ENCODE peak calls at places on chromosomes 16 and 17, in four cellular contexts. One of them, this sample, is unnamed.

GRCh38 chr16:17177242-17177967 is 293.4 kb downstream of the XYLT1 start:
- DNase-seq in GM23248: peak
- DNase-seq in SK-N-SH: no peak
- DNase-seq in MM.1S: no peak
- DNase-seq in this sample: no peak

GRCh38 chr17:31416503-31416923 is 25.0 kb downstream of the RAB11FIP4 start:
- DNase-seq in SK-N-SH: no peak
- DNase-seq in GM23248: no peak
- DNase-seq in MM.1S: no peak
- DNase-seq in this sample: no peak

GRCh38 chr16:20385844-20386832 is 18.4 kb downstream of the PDILT start:
- DNase-seq in MM.1S: peak
- DNase-seq in GM23248: peak
- DNase-seq in SK-N-SH: peak
- DNase-seq in this sample: peak

GRCh38 chr17:45332989-45333701 is 16.3 kb upstream of the MAP3K14 start:
- DNase-seq in SK-N-SH: no peak
- DNase-seq in GM23248: peak
- DNase-seq in MM.1S: no peak
- DNase-seq in this sample: peak

GRCh38 chr16:89656435-89657121 is 930 bp downstream of the CHMP1A start:
- DNase-seq in MM.1S: no peak
- DNase-seq in SK-N-SH: no peak
- DNase-seq in GM23248: no peak
- DNase-seq in this sample: no peak

GRCh38 chr17:27414686-27415085 is 41.6 kb upstream of the KSR1 start:
- DNase-seq in MM.1S: no peak
- DNase-seq in SK-N-SH: no peak
- DNase-seq in GM23248: no peak
- DNase-seq in this sample: no peak

GRCh38 chr16:27678955-27679354 is 129.0 kb downstream of the KATNIP start:
- DNase-seq in MM.1S: no peak
- DNase-seq in SK-N-SH: no peak
- DNase-seq in GM23248: no peak
- DNase-seq in this sample: no peak

GRCh38 chr16:84088695-84089395 is 27.9 kb downstream of the MBTPS1 start:
- DNase-seq in GM23248: peak
- DNase-seq in SK-N-SH: no peak
- DNase-seq in MM.1S: peak
- DNase-seq in this sample: peak

GRCh38 chr17:3827124-3827773 is 18.8 kb downstream of the NCBP3 start:
- DNase-seq in SK-N-SH: peak
- DNase-seq in MM.1S: peak
- DNase-seq in GM23248: peak
- DNase-seq in this sample: peak

GRCh38 chr16:58118801-58119508 is 10.2 kb downstream of the CFAP20 start:
- DNase-seq in SK-N-SH: no peak
- DNase-seq in MM.1S: no peak
- DNase-seq in GM23248: peak
- DNase-seq in this sample: no peak

GRCh38 chr17:74157366-74157765 is 46.1 kb upstream of the RPL38 start:
- DNase-seq in MM.1S: no peak
- DNase-seq in SK-N-SH: no peak
- DNase-seq in GM23248: no peak
- DNase-seq in this sample: no peak

GRCh38 chr17:27230996-27231395 is 62.9 kb upstream of the WSB1 start:
- DNase-seq in MM.1S: no peak
- DNase-seq in SK-N-SH: no peak
- DNase-seq in GM23248: no peak
- DNase-seq in this sample: no peak

GRCh38 chr16:31177136-31177535 is 2.8 kb upstream of the FUS start:
- DNase-seq in MM.1S: no peak
- DNase-seq in GM23248: peak
- DNase-seq in SK-N-SH: no peak
- DNase-seq in this sample: peak

GRCh38 chr16:17439580-17439979 is 31.2 kb downstream of the XYLT1 start:
- DNase-seq in MM.1S: no peak
- DNase-seq in GM23248: no peak
- DNase-seq in SK-N-SH: no peak
- DNase-seq in this sample: peak

GRCh38 chr17:40333781-40334453 is 24.9 kb downstream of the RARA start:
- DNase-seq in SK-N-SH: no peak
- DNase-seq in GM23248: no peak
- DNase-seq in MM.1S: no peak
- DNase-seq in this sample: no peak

GRCh38 chr17:31487648-31488263 is 96.3 kb downstream of the RAB11FIP4 start:
- DNase-seq in MM.1S: peak
- DNase-seq in SK-N-SH: peak
- DNase-seq in GM23248: peak
- DNase-seq in this sample: peak

GRCh38 chr17:79009397-79010303 is at the start of gene CANT1:
- DNase-seq in SK-N-SH: peak
- DNase-seq in GM23248: peak
- DNase-seq in MM.1S: peak
- DNase-seq in this sample: peak

GRCh38 chr16:30715777-30716445 is 16.9 kb downstream of the SRCAP start:
- DNase-seq in GM23248: peak
- DNase-seq in MM.1S: no peak
- DNase-seq in SK-N-SH: no peak
- DNase-seq in this sample: no peak

GRCh38 chr16:87924041-87924851 is 12.1 kb downstream of the CA5A start:
- DNase-seq in GM23248: no peak
- DNase-seq in MM.1S: no peak
- DNase-seq in SK-N-SH: no peak
- DNase-seq in this sample: no peak

GRCh38 chr17:77369544-77369971 is 228.8 kb downstream of the SEC14L1 start:
- DNase-seq in GM23248: no peak
- DNase-seq in MM.1S: no peak
- DNase-seq in SK-N-SH: no peak
- DNase-seq in this sample: no peak

GRCh38 chr17:19016881-19017280 is 12.3 kb upstream of the FAM83G start:
- DNase-seq in SK-N-SH: no peak
- DNase-seq in MM.1S: no peak
- DNase-seq in GM23248: no peak
- DNase-seq in this sample: no peak

GRCh38 chr17:37358098-37358829 is 17.5 kb upstream of the C17orf78 start:
- DNase-seq in GM23248: peak
- DNase-seq in SK-N-SH: peak
- DNase-seq in MM.1S: peak
- DNase-seq in this sample: peak

GRCh38 chr16:86929149-86929871 is 351.0 kb downstream of the FOXL1 start:
- DNase-seq in GM23248: peak
- DNase-seq in MM.1S: no peak
- DNase-seq in SK-N-SH: no peak
- DNase-seq in this sample: no peak

GRCh38 chr17:41538565-41538991 is 10.5 kb upstream of the KRT19 start:
- DNase-seq in MM.1S: no peak
- DNase-seq in SK-N-SH: no peak
- DNase-seq in GM23248: peak
- DNase-seq in this sample: no peak

GRCh38 chr17:57722704-57723043 is 22.4 kb downstream of the CCDC182 start:
- DNase-seq in SK-N-SH: no peak
- DNase-seq in MM.1S: no peak
- DNase-seq in GM23248: no peak
- DNase-seq in this sample: no peak

GRCh38 chr16:74568961-74569631 is 37.8 kb downstream of the GLG1 start:
- DNase-seq in SK-N-SH: no peak
- DNase-seq in GM23248: peak
- DNase-seq in MM.1S: no peak
- DNase-seq in this sample: no peak

DNA sequence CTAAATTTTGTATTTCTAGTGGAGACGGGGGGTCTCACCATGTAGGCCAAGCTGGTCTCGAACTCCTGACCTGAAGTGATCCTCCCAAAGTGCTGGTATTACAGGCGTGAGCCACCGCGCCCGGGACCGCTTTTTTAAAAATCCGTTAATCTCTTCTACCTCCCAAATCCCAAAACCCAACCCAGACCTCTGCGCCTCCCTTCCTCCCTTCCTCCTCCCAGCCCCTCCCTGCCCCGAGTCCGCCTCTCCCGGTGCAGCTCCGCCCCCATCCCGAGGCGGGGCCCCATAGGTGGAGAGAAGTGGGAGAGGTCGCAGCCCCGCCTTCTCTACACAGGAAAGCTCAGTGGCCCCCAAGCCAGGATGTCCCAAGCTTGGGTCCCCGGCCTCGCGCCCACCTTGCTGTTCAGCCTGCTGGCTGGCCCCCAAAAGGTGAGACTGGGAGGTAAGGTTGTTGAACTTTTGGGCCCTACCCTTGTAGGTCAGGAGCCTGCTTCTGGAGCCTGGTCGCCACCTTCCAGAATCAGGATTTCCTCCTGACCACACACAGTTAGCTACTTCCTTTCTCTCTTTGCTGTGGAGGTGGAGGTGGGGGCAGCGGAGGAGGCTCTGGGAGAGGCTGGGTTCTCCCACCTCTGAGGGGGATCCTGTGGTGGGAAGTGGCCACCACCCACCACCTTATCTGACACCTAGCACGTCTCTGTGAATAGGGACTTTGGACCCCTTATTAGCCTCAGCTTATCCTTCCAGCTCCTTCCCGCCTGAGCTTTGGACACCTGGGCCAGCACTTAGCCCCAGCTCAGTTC is at the start of gene TMEM92:
- DNase-seq in MM.1S: no peak
- DNase-seq in GM23248: peak
- DNase-seq in SK-N-SH: peak
- DNase-seq in this sample: no peak
- H3K4me3 ChIP-seq in MM.1S: peak
- H3K4me3 ChIP-seq in GM23248: peak
- H3K4me3 ChIP-seq in SK-N-SH: peak
- H3K4me3 ChIP-seq in this sample: no peak

GRCh38 chr17:1484586-1485310 is 7.7 kb downstream of the MYO1C start:
- DNase-seq in GM23248: peak
- DNase-seq in MM.1S: peak
- DNase-seq in SK-N-SH: peak
- DNase-seq in this sample: peak
- H2AFZ ChIP-seq in GM23248: no peak
- H2AFZ ChIP-seq in MM.1S: peak
- H2AFZ ChIP-seq in SK-N-SH: no peak
- H2AFZ ChIP-seq in this sample: peak

GRCh38 chr17:5560361-5560988 is 23.8 kb downstream of the NLRP1 start:
- DNase-seq in GM23248: no peak
- DNase-seq in MM.1S: no peak
- DNase-seq in SK-N-SH: no peak
- DNase-seq in this sample: no peak
- TF ChIP-seq EZH2phosphoT487 in GM23248: no peak
- TF ChIP-seq EZH2phosphoT487 in MM.1S: no peak
- TF ChIP-seq EZH2phosphoT487 in SK-N-SH: no peak
- TF ChIP-seq EZH2phosphoT487 in this sample: no peak

DNA sequence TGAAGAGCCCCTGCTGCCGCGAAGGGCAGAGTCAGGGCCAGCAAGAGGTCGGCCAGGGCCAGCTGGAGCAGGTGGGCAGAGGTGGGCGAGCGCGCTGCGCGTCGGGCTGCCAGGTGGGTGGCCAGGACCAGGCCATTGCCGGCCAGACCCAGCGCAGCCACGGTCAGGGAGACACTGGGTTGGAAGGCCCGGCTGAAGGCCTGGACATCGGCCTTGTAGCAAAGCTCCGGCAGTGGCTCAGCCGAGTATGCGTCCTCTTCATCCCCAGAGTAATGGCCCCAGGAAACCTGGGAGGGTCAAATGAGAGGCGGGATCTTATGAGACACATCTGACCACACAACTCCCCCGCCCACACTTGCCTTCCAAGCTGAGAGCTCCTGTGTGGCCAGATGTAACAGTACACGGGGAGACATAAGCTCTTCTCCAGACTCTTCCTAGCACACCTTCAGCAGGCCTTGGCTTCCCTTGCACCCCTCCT is 1.3 kb downstream of the CCR10 start:
- DNase-seq in MM.1S: peak
- DNase-seq in SK-N-SH: no peak
- DNase-seq in GM23248: no peak
- DNase-seq in this sample: peak
- H3K4me3 ChIP-seq in MM.1S: peak
- H3K4me3 ChIP-seq in SK-N-SH: no peak
- H3K4me3 ChIP-seq in GM23248: peak
- H3K4me3 ChIP-seq in this sample: peak

GRCh38 chr17:15279011-15279477 is 13.9 kb upstream of the PMP22 start:
- DNase-seq in GM23248: peak
- DNase-seq in SK-N-SH: no peak
- DNase-seq in MM.1S: no peak
- DNase-seq in this sample: no peak
- H2AFZ ChIP-seq in GM23248: no peak
- H2AFZ ChIP-seq in SK-N-SH: no peak
- H2AFZ ChIP-seq in MM.1S: no peak
- H2AFZ ChIP-seq in this sample: no peak

This sample was measured in OCI-LY7.